ENCODE peak calls at places on chromosomes 12 and 14, in seven cellular contexts. H, X, R, G, P, F and K are unnamed samples.

GRCh38 chr12:93591137-93591868 is 18.8 kb downstream of the SOCS2 start:
- DNase-seq in H (peak; percentile 47), X (no peak), R (peak; percentile 75), G (peak; percentile 64), P (no peak), F (peak; percentile 25), K (peak; percentile 94)

GRCh38 chr14:46245281-46245680 is 406.3 kb downstream of the RPL10L start:
- DNase-seq in H (no peak), X (no peak), R (no peak), G (no peak), P (no peak), F (no peak), K (no peak)

GRCh38 chr12:108850854-108851573 is 6.4 kb downstream of the SSH1 start:
- DNase-seq in H (peak; percentile 95), X (no peak), R (no peak), G (no peak), P (no peak), F (peak; percentile 65), K (peak; percentile 81)

GRCh38 chr12:123267335-123267920 is 4.2 kb downstream of the CDK2AP1 start:
- DNase-seq in H (no peak), X (no peak), R (no peak), G (no peak), P (no peak), F (no peak), K (no peak)

GRCh38 chr12:69844836-69845235 is 19.8 kb downstream of the MYRFL start:
- DNase-seq in H (no peak), X (no peak), R (no peak), G (no peak), P (no peak), F (no peak), K (no peak)

GRCh38 chr14:43539210-43539609 is 967.9 kb downstream of the FSCB start:
- DNase-seq in H (no peak), X (peak; percentile 12), R (peak; percentile 84), G (no peak), P (no peak), F (no peak), K (no peak)

GRCh38 chr14:94386085-94387031 is 2.0 kb downstream of the SERPINA1 start:
- DNase-seq in H (no peak), X (no peak), R (no peak), G (no peak), P (no peak), F (no peak), K (peak; percentile 27)

GRCh38 chr12:92466391-92467305 is 236.1 kb upstream of the PLEKHG7 start:
- DNase-seq in H (no peak), X (no peak), R (peak; percentile 74), G (no peak), P (no peak), F (no peak), K (no peak)

GRCh38 chr14:22218729-22219128 is 370.3 kb downstream of the DAD1 start:
- DNase-seq in H (no peak), X (no peak), R (no peak), G (no peak), P (no peak), F (no peak), K (no peak)

GRCh38 chr12:65566776-65567175 is 257.5 kb upstream of the HMGA2 start:
- DNase-seq in H (no peak), X (no peak), R (no peak), G (no peak), P (no peak), F (no peak), K (no peak)

GRCh38 chr14:89598548-89599186 is 181.6 kb upstream of the FOXN3 start:
- DNase-seq in H (no peak), X (no peak), R (no peak), G (no peak), P (no peak), F (no peak), K (no peak)

GRCh38 chr12:12896261-12896660 is 4.9 kb downstream of the GPRC5A start:
- DNase-seq in H (no peak), X (no peak), R (no peak), G (no peak), P (no peak), F (no peak), K (no peak)

GRCh38 chr12:27964123-27964522 is 8.4 kb downstream of the PTHLH start:
- DNase-seq in H (peak; percentile 15), X (no peak), R (no peak), G (no peak), P (no peak), F (no peak), K (no peak)

GRCh38 chr12:58378038-58378437 is 436.7 kb downstream of the ATP23 start:
- DNase-seq in H (no peak), X (no peak), R (no peak), G (no peak), P (no peak), F (no peak), K (no peak)

GRCh38 chr12:104023710-104024109 is 26.3 kb downstream of the GLT8D2 start:
- DNase-seq in H (no peak), X (no peak), R (no peak), G (no peak), P (no peak), F (no peak), K (no peak)

GRCh38 chr12:100955139-100955538 is 160.6 kb downstream of the ANO4 start:
- DNase-seq in H (peak; percentile 45), X (no peak), R (peak; percentile 57), G (no peak), P (no peak), F (no peak), K (no peak)

GRCh38 chr12:106780010-106780625 is 5.6 kb downstream of the RIC8B start:
- DNase-seq in H (peak; percentile 7), X (no peak), R (no peak), G (no peak), P (no peak), F (no peak), K (no peak)

GRCh38 chr12:75020068-75020557 is 189.5 kb downstream of the KCNC2 start:
- DNase-seq in H (no peak), X (no peak), R (peak; percentile 4), G (no peak), P (no peak), F (no peak), K (no peak)

GRCh38 chr12:40515041-40515825 is 177.0 kb upstream of the CNTN1 start:
- DNase-seq in H (no peak), X (no peak), R (no peak), G (no peak), P (no peak), F (no peak), K (no peak)

GRCh38 chr12:71504471-71504852 is 64.9 kb downstream of the LGR5 start:
- DNase-seq in H (no peak), X (no peak), R (no peak), G (no peak), P (no peak), F (no peak), K (no peak)

GRCh38 chr14:24092960-24093900 is 881 bp upstream of the PCK2 start:
- DNase-seq in H (no peak), X (no peak), R (no peak), G (no peak), P (no peak), F (no peak), K (peak; percentile 21)

GRCh38 chr14:101636081-101636560 is 74.8 kb downstream of the DIO3 start:
- DNase-seq in H (no peak), X (no peak), R (no peak), G (no peak), P (no peak), F (no peak), K (no peak)

GRCh38 chr14:93133476-93133875 is 17.8 kb upstream of the ITPK1 start:
- DNase-seq in H (no peak), X (no peak), R (no peak), G (no peak), P (no peak), F (no peak), K (peak; percentile 81)

GRCh38 chr12:106288510-106289195 is 13.9 kb upstream of the TCP11L2 start:
- DNase-seq in H (peak; percentile 69), X (no peak), R (no peak), G (no peak), P (no peak), F (no peak), K (no peak)

GRCh38 chr12:56127485-56127887 is 581 bp upstream of the ESYT1 start:
- DNase-seq in H (no peak), X (no peak), R (no peak), G (no peak), P (no peak), F (no peak), K (no peak)

GRCh38 chr12:56129210-56129691 is 1.2 kb downstream of the ESYT1 start:
- DNase-seq in H (peak; percentile 51), X (no peak), R (peak; percentile 77), G (peak; percentile 66), P (no peak), F (no peak), K (peak; percentile 88)

GRCh38 chr12:56127888-56128668 is at the start of gene ESYT1:
- DNase-seq in H (peak; percentile 100), X (peak; percentile 99), R (peak; percentile 100), G (peak; percentile 99), P (peak; percentile 100), F (peak; percentile 96), K (peak; percentile 100)

GRCh38 chr12:56126732-56127239 is 1.3 kb upstream of the ESYT1 start:
- DNase-seq in H (peak; percentile 26), X (no peak), R (no peak), G (no peak), P (no peak), F (no peak), K (no peak)

GRCh38 chr12:56128669-56129209 is 672 bp downstream of the ESYT1 start:
- DNase-seq in H (peak; percentile 44), X (no peak), R (no peak), G (no peak), P (no peak), F (no peak), K (peak; percentile 76)
- TF ChIP-seq POLR2AphosphoS5 in H (no peak), X (no peak), R (no peak), G (no peak), P (no peak), F (no peak), K (no peak)

GRCh38 chr12:47817272-47818006 is 2.3 kb downstream of the HDAC7 start:
- DNase-seq in H (no peak), X (no peak), R (peak; percentile 41), G (no peak), P (no peak), F (no peak), K (peak; percentile 73)
- TF ChIP-seq POLR2AphosphoS5 in H (no peak), X (no peak), R (no peak), G (no peak), P (no peak), F (no peak), K (no peak)

GRCh38 chr14:60509438-60510253 is 700 bp downstream of the SIX6 start:
- DNase-seq in H (no peak), X (no peak), R (peak; percentile 86), G (no peak), P (no peak), F (no peak), K (no peak)
- TF ChIP-seq POLR2AphosphoS5 in H (no peak), X (no peak), R (no peak), G (no peak), P (no peak), F (no peak), K (no peak)

GRCh38 chr14:86626530-86626929 is 1096.6 kb downstream of the FLRT2 start:
- DNase-seq in H (no peak), X (no peak), R (no peak), G (no peak), P (no peak), F (no peak), K (no peak)

DNA sequence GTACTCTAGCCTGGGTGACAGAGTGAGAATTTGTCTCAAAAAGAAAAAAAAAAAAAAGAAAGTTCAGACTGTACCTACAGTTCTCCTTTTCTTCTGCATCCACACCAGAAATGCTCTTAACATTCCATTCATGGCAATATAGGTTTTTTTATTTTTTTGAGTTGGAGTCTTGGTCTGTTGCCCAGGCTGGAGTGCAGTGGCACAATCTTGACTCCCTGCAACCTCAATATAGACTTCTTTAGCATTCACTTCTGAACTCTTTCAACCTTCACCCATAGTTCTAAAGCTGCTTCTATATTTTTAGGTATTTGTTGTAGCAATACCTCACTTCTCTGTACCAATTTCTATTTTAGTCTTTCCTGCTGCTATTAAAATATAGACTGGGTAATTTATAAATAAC is 1095.7 kb downstream of the FLRT2 start:
- DNase-seq in H (no peak), X (no peak), R (no peak), G (no peak), P (no peak), F (no peak), K (no peak)
- TF ChIP-seq POLR2AphosphoS5 in H (no peak), X (no peak), R (no peak), G (no peak), P (no peak), F (no peak), K (no peak)